ENCODE peak calls at places on chromosomes 1 and 21, in eight cellular contexts. One of them, this sample, is unnamed.

GRCh38 chr21:42227909-42228708 is 9.2 kb downstream of the ABCG1 start:
- DNase-seq in CD8-positive, alpha-beta T cell: peak; percentile 86
- DNase-seq in PC-3: peak; percentile 79
- DNase-seq in sigmoid colon: peak; percentile 97
- DNase-seq in esophagus squamous epithelium: peak; percentile 77
- DNase-seq in right lobe of liver: peak; percentile 70
- DNase-seq in aorta: peak; percentile 92
- DNase-seq in body of pancreas: peak; percentile 50
- DNase-seq in this sample: peak; percentile 91

GRCh38 chr21:33540711-33541104 is 1.2 kb downstream of the GART start:
- DNase-seq in sigmoid colon: no peak
- DNase-seq in body of pancreas: no peak
- DNase-seq in PC-3: no peak
- DNase-seq in right lobe of liver: no peak
- DNase-seq in aorta: no peak
- DNase-seq in esophagus squamous epithelium: no peak
- DNase-seq in CD8-positive, alpha-beta T cell: no peak
- DNase-seq in this sample: no peak

GRCh38 chr21:29914326-29914725 is 25.5 kb downstream of the GRIK1 start:
- DNase-seq in body of pancreas: no peak
- DNase-seq in CD8-positive, alpha-beta T cell: no peak
- DNase-seq in sigmoid colon: no peak
- DNase-seq in right lobe of liver: no peak
- DNase-seq in PC-3: no peak
- DNase-seq in aorta: no peak
- DNase-seq in esophagus squamous epithelium: no peak
- DNase-seq in this sample: no peak

GRCh38 chr1:180167721-180168467 is 13.2 kb downstream of the QSOX1 start:
- DNase-seq in CD8-positive, alpha-beta T cell: no peak
- DNase-seq in sigmoid colon: peak; percentile 51
- DNase-seq in aorta: no peak
- DNase-seq in body of pancreas: peak; percentile 83
- DNase-seq in PC-3: peak; percentile 93
- DNase-seq in esophagus squamous epithelium: no peak
- DNase-seq in right lobe of liver: no peak
- DNase-seq in this sample: no peak

GRCh38 chr21:16002872-16003466 is 273.2 kb downstream of the USP25 start:
- DNase-seq in PC-3: peak; percentile 58
- DNase-seq in aorta: no peak
- DNase-seq in sigmoid colon: no peak
- DNase-seq in right lobe of liver: no peak
- DNase-seq in CD8-positive, alpha-beta T cell: no peak
- DNase-seq in body of pancreas: no peak
- DNase-seq in esophagus squamous epithelium: no peak
- DNase-seq in this sample: no peak

GRCh38 chr1:66654643-66655042 is 97.6 kb upstream of the DYNLT5 start:
- DNase-seq in esophagus squamous epithelium: no peak
- DNase-seq in PC-3: no peak
- DNase-seq in CD8-positive, alpha-beta T cell: no peak
- DNase-seq in aorta: no peak
- DNase-seq in right lobe of liver: no peak
- DNase-seq in body of pancreas: no peak
- DNase-seq in sigmoid colon: no peak
- DNase-seq in this sample: no peak

GRCh38 chr1:79042539-79042938 is 36.0 kb upstream of the ADGRL4 start:
- DNase-seq in sigmoid colon: no peak
- DNase-seq in CD8-positive, alpha-beta T cell: no peak
- DNase-seq in right lobe of liver: no peak
- DNase-seq in PC-3: peak; percentile 21
- DNase-seq in body of pancreas: no peak
- DNase-seq in aorta: no peak
- DNase-seq in esophagus squamous epithelium: no peak
- DNase-seq in this sample: no peak

GRCh38 chr1:167617100-167617949 is 12.7 kb upstream of the RCSD1 start:
- DNase-seq in right lobe of liver: no peak
- DNase-seq in CD8-positive, alpha-beta T cell: peak; percentile 68
- DNase-seq in aorta: no peak
- DNase-seq in esophagus squamous epithelium: no peak
- DNase-seq in body of pancreas: no peak
- DNase-seq in sigmoid colon: peak; percentile 74
- DNase-seq in PC-3: no peak
- DNase-seq in this sample: no peak

GRCh38 chr1:211511947-211512346 is 20.0 kb upstream of the RD3 start:
- DNase-seq in esophagus squamous epithelium: no peak
- DNase-seq in PC-3: peak; percentile 73
- DNase-seq in CD8-positive, alpha-beta T cell: no peak
- DNase-seq in aorta: no peak
- DNase-seq in body of pancreas: no peak
- DNase-seq in sigmoid colon: no peak
- DNase-seq in right lobe of liver: no peak
- DNase-seq in this sample: no peak

GRCh38 chr1:211517006-211517405 is 25.0 kb upstream of the RD3 start:
- DNase-seq in body of pancreas: no peak
- DNase-seq in sigmoid colon: no peak
- DNase-seq in CD8-positive, alpha-beta T cell: no peak
- DNase-seq in aorta: no peak
- DNase-seq in esophagus squamous epithelium: no peak
- DNase-seq in right lobe of liver: no peak
- DNase-seq in PC-3: peak; percentile 41
- DNase-seq in this sample: no peak

GRCh38 chr1:211511030-211511429 is 19.1 kb upstream of the RD3 start:
- DNase-seq in esophagus squamous epithelium: no peak
- DNase-seq in right lobe of liver: no peak
- DNase-seq in aorta: no peak
- DNase-seq in body of pancreas: no peak
- DNase-seq in PC-3: no peak
- DNase-seq in CD8-positive, alpha-beta T cell: no peak
- DNase-seq in sigmoid colon: no peak
- DNase-seq in this sample: no peak

GRCh38 chr1:211515090-211516023 is 23.4 kb upstream of the RD3 start:
- DNase-seq in body of pancreas: peak; percentile 88
- DNase-seq in sigmoid colon: peak; percentile 85
- DNase-seq in aorta: peak; percentile 94
- DNase-seq in esophagus squamous epithelium: no peak
- DNase-seq in CD8-positive, alpha-beta T cell: peak; percentile 88
- DNase-seq in right lobe of liver: peak; percentile 96
- DNase-seq in PC-3: peak; percentile 90
- DNase-seq in this sample: peak; percentile 27

DNA sequence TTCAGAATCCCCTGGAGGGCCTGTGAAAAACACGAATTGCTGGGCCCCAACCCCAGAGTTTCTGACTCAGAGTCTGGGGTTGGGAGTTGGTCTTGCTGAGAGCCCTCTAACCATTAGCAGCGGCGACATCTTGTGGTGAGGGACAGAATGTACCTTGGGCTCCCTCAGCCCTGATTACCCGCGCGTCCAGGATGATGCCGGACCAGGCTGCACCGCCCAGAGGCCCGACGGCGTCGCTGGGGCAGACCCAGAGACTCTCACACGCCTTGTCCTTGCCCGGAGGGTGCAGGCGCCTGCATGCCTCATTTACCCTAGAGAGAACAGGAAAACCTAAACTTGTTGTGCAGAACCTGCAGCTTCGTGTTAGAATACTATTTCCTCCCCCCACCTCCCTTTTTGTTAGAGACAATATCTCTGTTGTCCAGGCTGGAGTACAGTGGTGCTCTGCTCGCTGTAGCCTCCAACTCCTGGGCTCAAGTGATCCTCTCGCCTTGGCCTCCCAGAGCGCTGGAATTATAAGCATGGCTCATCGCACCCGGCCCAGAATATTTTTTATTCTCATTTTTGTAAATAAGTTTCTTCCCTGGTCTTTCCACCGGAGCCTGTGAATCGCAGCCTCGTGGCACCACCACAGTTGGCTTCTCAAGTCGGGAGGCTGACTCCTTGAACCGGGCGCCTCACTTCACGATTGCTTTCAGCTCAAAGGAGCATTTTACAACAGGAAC is 22.2 kb upstream of the RD3 start:
- DNase-seq in body of pancreas: peak; percentile 84
- DNase-seq in CD8-positive, alpha-beta T cell: peak; percentile 79
- DNase-seq in aorta: peak; percentile 92
- DNase-seq in right lobe of liver: peak; percentile 88
- DNase-seq in PC-3: peak; percentile 95
- DNase-seq in sigmoid colon: peak; percentile 91
- DNase-seq in esophagus squamous epithelium: peak; percentile 33
- DNase-seq in this sample: peak; percentile 51
- H3K27ac ChIP-seq in body of pancreas: no peak overlapping the region
- H3K27ac ChIP-seq in CD8-positive, alpha-beta T cell: no peak overlapping the region
- H3K27ac ChIP-seq in aorta: no peak overlapping the region
- H3K27ac ChIP-seq in right lobe of liver: no peak overlapping the region
- H3K27ac ChIP-seq in PC-3: no peak overlapping the region
- H3K27ac ChIP-seq in sigmoid colon: no peak overlapping the region
- H3K27ac ChIP-seq in esophagus squamous epithelium: peak overlapping the region; percentile 76
- H3K27ac ChIP-seq in this sample: no peak overlapping the region

GRCh38 chr1:225651376-225651871 is 1.5 kb downstream of the ENAH start:
- DNase-seq in sigmoid colon: no peak
- DNase-seq in CD8-positive, alpha-beta T cell: no peak
- DNase-seq in right lobe of liver: no peak
- DNase-seq in PC-3: peak; percentile 63
- DNase-seq in body of pancreas: no peak
- DNase-seq in aorta: no peak
- DNase-seq in esophagus squamous epithelium: no peak
- DNase-seq in this sample: no peak
- H3K4me3 ChIP-seq in sigmoid colon: peak overlapping the region; percentile 100
- H3K4me3 ChIP-seq in CD8-positive, alpha-beta T cell: peak overlapping the region; percentile 54
- H3K4me3 ChIP-seq in right lobe of liver: peak overlapping the region; percentile 82
- H3K4me3 ChIP-seq in PC-3: peak overlapping the region; percentile 98
- H3K4me3 ChIP-seq in body of pancreas: peak overlapping the region; percentile 96
- H3K4me3 ChIP-seq in aorta: peak overlapping the region; percentile 100
- H3K4me3 ChIP-seq in esophagus squamous epithelium: peak overlapping the region; percentile 93
- H3K4me3 ChIP-seq in this sample: peak overlapping the region; percentile 72

GRCh38 chr1:7755448-7755847 is 15.6 kb upstream of the VAMP3 start:
- DNase-seq in CD8-positive, alpha-beta T cell: no peak
- DNase-seq in right lobe of liver: no peak
- DNase-seq in esophagus squamous epithelium: no peak
- DNase-seq in body of pancreas: no peak
- DNase-seq in sigmoid colon: no peak
- DNase-seq in PC-3: peak; percentile 24
- DNase-seq in aorta: no peak
- DNase-seq in this sample: no peak
- H3K9me3 ChIP-seq in CD8-positive, alpha-beta T cell: no peaks in the 10 kb centered on the region
- H3K9me3 ChIP-seq in right lobe of liver: no peaks in the 10 kb centered on the region
- H3K9me3 ChIP-seq in esophagus squamous epithelium: no peaks in the 10 kb centered on the region
- H3K9me3 ChIP-seq in body of pancreas: no peaks in the 10 kb centered on the region
- H3K9me3 ChIP-seq in sigmoid colon: no peaks in the 10 kb centered on the region
- H3K9me3 ChIP-seq in PC-3: no peaks in the 10 kb centered on the region
- H3K9me3 ChIP-seq in aorta: no peaks in the 10 kb centered on the region
- H3K9me3 ChIP-seq in this sample: no peaks in the 10 kb centered on the region

GRCh38 chr1:6801998-6802397 is 16.7 kb downstream of the CAMTA1 start:
- DNase-seq in esophagus squamous epithelium: no peak
- DNase-seq in right lobe of liver: no peak
- DNase-seq in body of pancreas: no peak
- DNase-seq in aorta: no peak
- DNase-seq in PC-3: peak; percentile 27
- DNase-seq in sigmoid colon: no peak
- DNase-seq in CD8-positive, alpha-beta T cell: no peak
- DNase-seq in this sample: no peak
- H3K27ac ChIP-seq in esophagus squamous epithelium: peak overlapping the region; percentile 75
- H3K27ac ChIP-seq in right lobe of liver: no peak overlapping the region
- H3K27ac ChIP-seq in body of pancreas: no peak overlapping the region
- H3K27ac ChIP-seq in aorta: no peak overlapping the region
- H3K27ac ChIP-seq in PC-3: no peak overlapping the region
- H3K27ac ChIP-seq in sigmoid colon: no peak overlapping the region
- H3K27ac ChIP-seq in CD8-positive, alpha-beta T cell: no peak overlapping the region
- H3K27ac ChIP-seq in this sample: no peak overlapping the region

GRCh38 chr1:21099034-21099868 is 77.4 kb downstream of the EIF4G3 start:
- DNase-seq in esophagus squamous epithelium: no peak
- DNase-seq in right lobe of liver: no peak
- DNase-seq in PC-3: peak; percentile 74
- DNase-seq in CD8-positive, alpha-beta T cell: no peak
- DNase-seq in sigmoid colon: no peak
- DNase-seq in aorta: no peak
- DNase-seq in body of pancreas: no peak
- DNase-seq in this sample: no peak
- H3K4me3 ChIP-seq in esophagus squamous epithelium: no peak overlapping the region
- H3K4me3 ChIP-seq in right lobe of liver: no peak overlapping the region
- H3K4me3 ChIP-seq in PC-3: no peak overlapping the region
- H3K4me3 ChIP-seq in CD8-positive, alpha-beta T cell: no peak overlapping the region
- H3K4me3 ChIP-seq in sigmoid colon: no peak overlapping the region
- H3K4me3 ChIP-seq in aorta: no peak overlapping the region
- H3K4me3 ChIP-seq in body of pancreas: no peak overlapping the region
- H3K4me3 ChIP-seq in this sample: no peak overlapping the region

GRCh38 chr1:246988316-246988715 is 19.5 kb downstream of the ZNF695 start:
- DNase-seq in right lobe of liver: no peak
- DNase-seq in sigmoid colon: no peak
- DNase-seq in PC-3: no peak
- DNase-seq in CD8-positive, alpha-beta T cell: no peak
- DNase-seq in aorta: no peak
- DNase-seq in esophagus squamous epithelium: no peak
- DNase-seq in body of pancreas: no peak
- DNase-seq in this sample: no peak
- H3K9me3 ChIP-seq in right lobe of liver: peaks cover 21% of the 10 kb centered on the region
- H3K9me3 ChIP-seq in sigmoid colon: peaks cover 39% of the 10 kb centered on the region
- H3K9me3 ChIP-seq in PC-3: peaks cover 86% of the 10 kb centered on the region
- H3K9me3 ChIP-seq in CD8-positive, alpha-beta T cell: peaks cover 29% of the 10 kb centered on the region
- H3K9me3 ChIP-seq in aorta: peaks cover 10% of the 10 kb centered on the region
- H3K9me3 ChIP-seq in esophagus squamous epithelium: peaks cover 92% of the 10 kb centered on the region
- H3K9me3 ChIP-seq in body of pancreas: no peaks in the 10 kb centered on the region
- H3K9me3 ChIP-seq in this sample: peaks cover 98% of the 10 kb centered on the region

DNA sequence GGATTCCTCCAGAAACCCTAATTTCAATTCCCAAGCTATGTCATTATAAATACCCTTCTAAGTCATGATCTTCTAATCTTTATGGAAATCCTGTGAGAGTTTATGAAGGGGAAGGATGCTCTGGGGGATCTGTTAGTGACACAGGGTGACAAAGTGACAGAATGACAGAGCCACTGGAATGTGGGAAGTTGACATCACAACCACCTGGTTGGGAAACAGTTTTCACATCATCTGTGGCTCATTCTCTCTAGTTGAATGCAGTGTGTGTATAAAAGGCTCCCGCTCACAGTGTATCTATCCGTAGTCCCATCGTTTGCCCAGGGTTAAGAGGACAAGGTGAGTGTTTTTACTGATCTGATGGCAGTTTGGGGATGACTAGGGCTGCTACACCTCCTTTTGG is at the start of gene LCE7A:
- DNase-seq in sigmoid colon: no peak
- DNase-seq in right lobe of liver: no peak
- DNase-seq in PC-3: no peak
- DNase-seq in body of pancreas: no peak
- DNase-seq in aorta: no peak
- DNase-seq in CD8-positive, alpha-beta T cell: no peak
- DNase-seq in esophagus squamous epithelium: no peak
- DNase-seq in this sample: no peak
- H3K27ac ChIP-seq in sigmoid colon: no peak within 1 kb of the TSS
- H3K27ac ChIP-seq in right lobe of liver: no peak within 1 kb of the TSS
- H3K27ac ChIP-seq in PC-3: no peak within 1 kb of the TSS
- H3K27ac ChIP-seq in body of pancreas: no peak within 1 kb of the TSS
- H3K27ac ChIP-seq in aorta: no peak within 1 kb of the TSS
- H3K27ac ChIP-seq in CD8-positive, alpha-beta T cell: no peak within 1 kb of the TSS
- H3K27ac ChIP-seq in esophagus squamous epithelium: no peak within 1 kb of the TSS
- H3K27ac ChIP-seq in this sample: no peak within 1 kb of the TSS